ENCODE peak calls at places on chromosomes 11 and 22, in six cellular contexts. F is CD8-positive, alpha-beta T cell; M is GM23248; D is cardiac muscle cell; S is sigmoid colon; O is body of pancreas. C is an unnamed sample. For H3K4me1, the result is how much of the 10 kb centered on the place peaks cover.

GRCh38 chr22:22720724-22721261 is 76.4 kb downstream of the GGTLC2 start:
- DNase-seq in F (no peak), M (peak), D (no peak), O (peak), S (no peak), C (no peak)

GRCh38 chr11:119085523-119085878 is 820 bp downstream of the HMBS start:
- DNase-seq in F (no peak), S (no peak), O (no peak), M (peak), D (no peak), C (no peak)

GRCh38 chr11:77347962-77348361 is 46.5 kb upstream of the GDPD4 start:
- DNase-seq in M (no peak), F (no peak), O (no peak), S (no peak), D (no peak), C (no peak)

GRCh38 chr11:113464416-113464815 is 10.8 kb downstream of the DRD2 start:
- DNase-seq in F (no peak), M (no peak), O (no peak), S (no peak), D (no peak), C (no peak)

GRCh38 chr11:30254307-30255298 is 23.8 kb downstream of the FSHB start:
- DNase-seq in O (no peak), D (no peak), F (no peak), S (no peak), M (peak), C (no peak)

GRCh38 chr22:16601437-16602223 is 9.0 kb upstream of the CCT8L2 start:
- DNase-seq in M (peak), D (peak), S (no peak), F (no peak), O (peak), C (peak)

GRCh38 chr11:120539681-120540369 is 28.3 kb downstream of the GRIK4 start:
- DNase-seq in O (peak), S (no peak), M (peak), D (no peak), F (no peak), C (no peak)

GRCh38 chr11:119783466-119784400 is 54.7 kb upstream of the NECTIN1 start:
- DNase-seq in O (no peak), D (no peak), S (no peak), M (peak), F (no peak), C (peak)

GRCh38 chr22:19576460-19577421 is 52.5 kb upstream of the CLDN5 start:
- DNase-seq in M (peak), F (no peak), O (no peak), D (no peak), S (peak), C (no peak)

GRCh38 chr11:131511794-131512193 is 141.4 kb downstream of the NTM start:
- DNase-seq in S (no peak), F (no peak), M (peak), D (peak), O (peak), C (no peak)

GRCh38 chr11:79453617-79454016 is 12.8 kb upstream of the TENM4 start:
- DNase-seq in D (no peak), F (no peak), O (no peak), S (no peak), M (no peak), C (no peak)

GRCh38 chr11:118095493-118095892 is 8.7 kb upstream of the SMIM35 start:
- DNase-seq in O (no peak), M (no peak), D (no peak), F (no peak), S (no peak), C (no peak)

GRCh38 chr11:105000167-105000566 is 22.8 kb downstream of the CASP5 start:
- DNase-seq in F (no peak), S (no peak), M (peak), D (no peak), O (no peak), C (no peak)

GRCh38 chr22:20076627-20077172 is 3.3 kb upstream of the DGCR8 start:
- DNase-seq in D (no peak), F (no peak), M (no peak), S (no peak), O (no peak), C (peak)

GRCh38 chr22:37292641-37293040 is 10.3 kb downstream of the CYTH4 start:
- DNase-seq in D (no peak), S (no peak), F (no peak), M (no peak), O (no peak), C (no peak)

GRCh38 chr11:35820614-35821013 is 123.2 kb upstream of the LDLRAD3 start:
- DNase-seq in O (no peak), F (no peak), S (no peak), D (no peak), M (no peak), C (no peak)

GRCh38 chr11:72084960-72085359 is 4.3 kb downstream of the LRRC51 start:
- DNase-seq in M (no peak), S (no peak), D (no peak), F (no peak), O (no peak), C (no peak)

GRCh38 chr22:20025401-20026203 is 4.7 kb downstream of the TANGO2 start:
- DNase-seq in O (no peak), S (no peak), F (no peak), M (no peak), D (no peak), C (no peak)

GRCh38 chr11:78946945-78947914 is 372.6 kb upstream of the NARS2 start:
- DNase-seq in F (no peak), D (no peak), O (no peak), S (peak), M (peak), C (no peak)

GRCh38 chr11:73528420-73528819 is 69.5 kb downstream of the FAM168A start:
- DNase-seq in F (no peak), S (no peak), O (no peak), M (peak), D (no peak), C (no peak)

GRCh38 chr11:30855383-30856006 is 269.3 kb upstream of the MPPED2 start:
- DNase-seq in M (peak), F (no peak), D (peak), S (no peak), O (no peak), C (no peak)

GRCh38 chr11:9379046-9379445 is 5.4 kb upstream of the IPO7 start:
- DNase-seq in S (no peak), F (no peak), O (no peak), M (no peak), D (no peak), C (no peak)

GRCh38 chr11:64057890-64058289 is 22.2 kb downstream of the FLRT1 start:
- DNase-seq in M (no peak), S (no peak), D (no peak), O (no peak), F (no peak), C (no peak)

GRCh38 chr11:116499396-116500001 is 273.3 kb downstream of the BUD13 start:
- DNase-seq in S (peak), O (peak), F (no peak), M (peak), D (peak), C (peak)

GRCh38 chr11:120028181-120028935 is 109.6 kb downstream of the TRIM29 start:
- DNase-seq in O (no peak), D (no peak), F (no peak), S (no peak), M (no peak), C (no peak)

GRCh38 chr11:120314861-120315260 is 10.2 kb upstream of the TLCD5 start:
- DNase-seq in S (no peak), D (no peak), O (no peak), F (no peak), M (no peak), C (no peak)

GRCh38 chr11:25859776-25860175 is 472.2 kb upstream of the ANO3 start:
- DNase-seq in M (no peak), D (no peak), F (no peak), S (no peak), O (no peak), C (no peak)

GRCh38 chr22:28023774-28024173 is 104.7 kb upstream of the PITPNB start:
- DNase-seq in O (no peak), S (peak), M (no peak), D (no peak), F (no peak), C (no peak)

GRCh38 chr11:133898031-133898769 is 52.9 kb upstream of the SPATA19 start:
- DNase-seq in S (peak), D (no peak), F (no peak), O (no peak), M (no peak), C (peak)

GRCh38 chr11:120569903-120570302 is 58.4 kb downstream of the GRIK4 start:
- DNase-seq in D (no peak), O (no peak), M (no peak), F (no peak), S (peak), C (no peak)

GRCh38 chr22:28440517-28441366 is 238.9 kb downstream of the TTC28 start:
- DNase-seq in F (no peak), S (no peak), D (no peak), O (peak), M (peak), C (no peak)

GRCh38 chr11:43833657-43834073 is 47.0 kb upstream of the ALKBH3 start:
- DNase-seq in D (no peak), O (peak), S (no peak), M (peak), F (no peak), C (no peak)

GRCh38 chr11:79544324-79544723 is 103.5 kb upstream of the TENM4 start:
- DNase-seq in O (no peak), D (no peak), S (no peak), F (no peak), M (no peak), C (no peak)

GRCh38 chr22:41085842-41086241 is 6.5 kb upstream of the EP300 start:
- DNase-seq in M (no peak), O (no peak), S (no peak), F (no peak), D (no peak), C (no peak)

GRCh38 chr11:68659158-68659921 is 25.0 kb upstream of the GAL start:
- DNase-seq in O (peak), D (no peak), F (no peak), M (peak), S (peak), C (no peak)

GRCh38 chr11:46330154-46330886 is 16.9 kb upstream of the DGKZ start:
- DNase-seq in D (no peak), S (no peak), F (no peak), M (no peak), O (no peak), C (no peak)

GRCh38 chr11:31865606-31866300 is 54.6 kb upstream of the PAX6 start:
- DNase-seq in M (no peak), O (no peak), S (no peak), F (no peak), D (no peak), C (no peak)

GRCh38 chr22:37219534-37219933 is 7.3 kb upstream of the SSTR3 start:
- DNase-seq in F (no peak), O (no peak), S (no peak), M (no peak), D (no peak), C (no peak)

GRCh38 chr11:15835705-15836411 is 520.5 kb downstream of the SOX6 start:
- DNase-seq in F (no peak), O (no peak), M (no peak), S (peak), D (no peak), C (no peak)

GRCh38 chr22:31446208-31446607 is 43.4 kb downstream of the EIF4ENIF1 start:
- DNase-seq in D (peak), M (no peak), O (no peak), F (no peak), S (no peak), C (no peak)

GRCh38 chr22:31446767-31447166 is 42.9 kb downstream of the EIF4ENIF1 start:
- DNase-seq in M (no peak), F (no peak), O (no peak), S (no peak), D (no peak), C (no peak)

GRCh38 chr22:31445642-31446041 is 44.0 kb downstream of the EIF4ENIF1 start:
- DNase-seq in O (no peak), D (no peak), F (no peak), M (no peak), S (no peak), C (no peak)

GRCh38 chr22:31448382-31448781 is 41.3 kb downstream of the EIF4ENIF1 start:
- DNase-seq in D (peak), O (no peak), M (no peak), S (no peak), F (no peak), C (no peak)

GRCh38 chr22:31447337-31447736 is 42.3 kb downstream of the EIF4ENIF1 start:
- DNase-seq in O (no peak), F (no peak), S (no peak), D (no peak), M (peak), C (no peak)
- H3K27ac ChIP-seq in O (no peak), F (no peak), S (no peak), D (peak), M (no peak), C (no peak)

DNA sequence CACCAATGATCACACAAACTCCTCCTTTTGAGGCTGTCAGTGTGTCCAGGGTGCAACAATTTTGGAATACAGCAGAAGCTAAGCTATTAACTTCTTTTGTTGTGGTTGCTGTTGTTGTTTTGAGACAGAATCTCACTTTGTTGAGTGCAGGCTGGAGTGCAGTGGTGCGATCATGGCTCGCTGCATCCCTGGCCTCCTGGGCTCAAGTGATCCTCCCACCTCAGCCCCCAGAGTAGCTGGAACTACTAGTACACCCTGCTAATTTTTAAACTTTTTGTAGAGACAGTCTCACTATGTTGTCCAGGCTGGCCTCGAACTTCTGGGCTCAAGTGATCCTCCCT is 22.0 kb downstream of the GSTT2B start:
- DNase-seq in D (no peak), S (no peak), F (no peak), M (no peak), O (no peak), C (no peak)
- H3K4me1 ChIP-seq in D (under half), S (under half), F (under half), M (under half), O (under half), C (under half)

GRCh38 chr11:65477271-65478029 is 21.4 kb upstream of the MALAT1 start:
- DNase-seq in S (peak), O (peak), M (peak), F (peak), D (peak), C (peak)

GRCh38 chr11:65478411-65479183 is 20.2 kb upstream of the MALAT1 start:
- DNase-seq in O (peak), F (no peak), D (no peak), M (peak), S (peak), C (peak)

GRCh38 chr11:65482306-65482850 is 16.5 kb upstream of the MALAT1 start:
- DNase-seq in M (no peak), D (no peak), F (no peak), O (no peak), S (no peak), C (no peak)

GRCh38 chr11:65476632-65477270 is 22.1 kb upstream of the MALAT1 start:
- DNase-seq in S (peak), O (peak), M (peak), D (no peak), F (no peak), C (no peak)

GRCh38 chr11:65479184-65480145 is 19.4 kb upstream of the MALAT1 start:
- DNase-seq in S (peak), D (no peak), O (peak), M (peak), F (no peak), C (no peak)
- H3K27ac ChIP-seq in S (peak), D (peak), O (peak), M (peak), F (no peak), C (peak)

DNA sequence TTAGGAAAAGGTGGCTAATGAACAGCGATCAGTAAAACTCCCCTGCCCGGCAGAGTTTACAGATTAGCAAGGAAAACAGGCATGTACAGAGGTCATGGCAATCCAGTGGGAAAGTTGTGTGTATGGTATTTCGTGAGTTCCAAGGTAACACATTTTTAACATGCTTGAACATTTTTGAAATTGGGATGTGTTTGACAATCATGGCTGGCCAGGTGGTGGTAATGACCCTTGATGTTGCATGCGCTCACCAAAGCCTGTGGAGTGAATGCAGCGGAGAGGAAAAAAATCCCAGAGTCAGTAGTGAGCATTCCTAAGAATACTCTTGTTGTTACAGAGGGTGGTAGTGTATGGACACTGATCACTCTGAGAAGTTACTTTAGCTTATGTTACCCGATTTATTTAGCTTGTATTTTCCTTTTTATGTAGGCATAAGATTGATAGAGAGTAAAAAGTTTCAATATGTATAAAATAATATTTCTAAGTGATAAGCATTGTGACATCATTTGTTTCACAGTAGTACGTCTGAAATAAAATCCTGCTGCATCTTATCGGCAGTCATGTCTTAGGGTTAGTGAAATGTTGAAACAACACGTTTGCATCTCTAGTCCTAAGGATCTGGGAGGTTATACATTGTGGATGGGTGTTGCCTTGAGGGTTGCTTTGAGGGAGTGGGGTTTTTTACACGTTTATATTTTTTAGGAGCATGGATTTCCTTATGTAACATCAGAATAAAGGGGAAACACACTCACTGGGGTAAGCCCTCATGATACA is 8.7 kb downstream of the TEAD1 start:
- DNase-seq in F (no peak), D (no peak), S (no peak), O (no peak), M (no peak), C (no peak)
- H3K4me1 ChIP-seq in F (under half), D (under half), S (half or more), O (half or more), M (half or more), C (under half)

GRCh38 chr22:49789289-49790141 is 38.2 kb downstream of the BRD1 start:
- DNase-seq in O (peak), F (peak), M (peak), S (no peak), D (no peak), C (peak)
- H3K27ac ChIP-seq in O (peak), F (peak), M (peak), S (peak), D (no peak), C (peak)

GRCh38 chr11:60841797-60842687 is at the start of gene CCDC86:
- DNase-seq in F (peak), D (peak), O (peak), S (peak), M (peak), C (peak)
- H3K4me1 ChIP-seq in F (under half), D (under half), O (under half), S (under half), M (under half), C (under half)

GRCh38 chr11:19680824-19681368 is 31.7 kb upstream of the NAV2 start:
- DNase-seq in M (peak), O (no peak), F (no peak), D (no peak), S (no peak), C (no peak)
- H3K27ac ChIP-seq in M (peak), O (no peak), F (no peak), D (no peak), S (peak), C (no peak)